ENCODE peak calls at places on chromosomes 7 and 10, in seven cellular contexts. B, X, T, Z, H, J and D are unnamed samples.

GRCh38 chr7:134660242-134660785 is 13.7 kb downstream of the BPGM start:
- DNase-seq in B (peak; percentile 37), X (no peak), T (peak; percentile 19), Z (no peak), H (no peak), J (no peak), D (no peak)

GRCh38 chr10:82091413-82091812 is 216.4 kb downstream of the NRG3 start:
- DNase-seq in B (no peak), X (no peak), T (no peak), Z (no peak), H (no peak), J (no peak), D (no peak)

GRCh38 chr10:119341236-119342016 is 134.1 kb downstream of the GRK5 start:
- DNase-seq in B (peak; percentile 83), X (no peak), T (peak; percentile 71), Z (peak; percentile 67), H (no peak), J (no peak), D (no peak)

GRCh38 chr7:21967500-21968099 is 21.9 kb upstream of the CDCA7L start:
- DNase-seq in B (no peak), X (no peak), T (peak; percentile 25), Z (peak; percentile 27), H (no peak), J (no peak), D (no peak)

GRCh38 chr7:70092314-70093303 is 494.3 kb downstream of the AUTS2 start:
- DNase-seq in B (peak; percentile 0), X (peak; percentile 5), T (peak; percentile 88), Z (peak; percentile 9), H (peak; percentile 93), J (peak; percentile 35), D (peak; percentile 45)

GRCh38 chr10:90195288-90195840 is 494.0 kb downstream of the KIF20B start:
- DNase-seq in B (no peak), X (no peak), T (no peak), Z (no peak), H (no peak), J (no peak), D (no peak)

GRCh38 chr7:29988391-29989256 is 977 bp downstream of the SCRN1 start:
- DNase-seq in B (peak; percentile 73), X (peak; percentile 30), T (peak; percentile 79), Z (peak; percentile 18), H (peak; percentile 51), J (no peak), D (no peak)

GRCh38 chr10:29788113-29788512 is 153.3 kb upstream of the SVIL start:
- DNase-seq in B (no peak), X (no peak), T (no peak), Z (no peak), H (no peak), J (no peak), D (no peak)

GRCh38 chr10:113052076-113052830 is 102.2 kb downstream of the TCF7L2 start:
- DNase-seq in B (no peak), X (no peak), T (no peak), Z (peak; percentile 43), H (no peak), J (no peak), D (no peak)

GRCh38 chr10:79360499-79361342 is 13.5 kb downstream of the PPIF start:
- DNase-seq in B (no peak), X (no peak), T (no peak), Z (no peak), H (no peak), J (no peak), D (no peak)

GRCh38 chr7:1520574-1521234 is 9.8 kb upstream of the MAFK start:
- DNase-seq in B (peak; percentile 92), X (no peak), T (peak; percentile 97), Z (no peak), H (no peak), J (no peak), D (no peak)

GRCh38 chr7:106485919-106486318 is 175.0 kb downstream of the CCDC71L start:
- DNase-seq in B (no peak), X (no peak), T (no peak), Z (no peak), H (no peak), J (no peak), D (no peak)

GRCh38 chr10:48454302-48455054 is 148.0 kb downstream of the MAPK8 start:
- DNase-seq in B (no peak), X (no peak), T (no peak), Z (no peak), H (no peak), J (no peak), D (no peak)

GRCh38 chr7:91164531-91164930 is 99.7 kb upstream of the FZD1 start:
- DNase-seq in B (no peak), X (no peak), T (no peak), Z (no peak), H (no peak), J (no peak), D (no peak)

GRCh38 chr10:14200645-14201534 is 129.8 kb downstream of the FRMD4A start:
- DNase-seq in B (peak; percentile 9), X (no peak), T (no peak), Z (no peak), H (no peak), J (no peak), D (no peak)

GRCh38 chr7:131513245-131514061 is 43.0 kb downstream of the PODXL start:
- DNase-seq in B (peak; percentile 81), X (peak; percentile 69), T (peak; percentile 82), Z (peak; percentile 88), H (peak; percentile 89), J (peak; percentile 37), D (no peak)

GRCh38 chr7:24381919-24382505 is 98.0 kb downstream of the NPY start:
- DNase-seq in B (no peak), X (no peak), T (peak; percentile 9), Z (peak; percentile 37), H (peak; percentile 9), J (no peak), D (no peak)

GRCh38 chr7:158975526-158976467 is 119.4 kb downstream of the DYNC2I1 start:
- DNase-seq in B (no peak), X (no peak), T (no peak), Z (peak; percentile 16), H (peak; percentile 49), J (no peak), D (no peak)

GRCh38 chr10:6518791-6519430 is 61.2 kb downstream of the PRKCQ start:
- DNase-seq in B (no peak), X (no peak), T (no peak), Z (no peak), H (no peak), J (no peak), D (no peak)